ENCODE peak calls at places on chromosomes 6 and 20, in seven cellular contexts. C, A, Z, Y, G, I and Q are unnamed samples.

GRCh38 chr6:168605964-168606363 is 165.0 kb downstream of the SMOC2 start:
- DNase-seq in C (no peak), A (no peak), Z (no peak), Y (no peak), G (no peak), I (no peak), Q (no peak)

GRCh38 chr6:151060096-151060741 is 179.5 kb upstream of the AKAP12 start:
- DNase-seq in C (no peak), A (no peak), Z (peak), Y (no peak), G (no peak), I (no peak), Q (no peak)

GRCh38 chr6:109743739-109744138 is 52.6 kb downstream of the FIG4 start:
- DNase-seq in C (no peak), A (no peak), Z (peak), Y (no peak), G (no peak), I (no peak), Q (no peak)

GRCh38 chr6:14549319-14549770 is 431.8 kb downstream of the CD83 start:
- DNase-seq in C (no peak), A (no peak), Z (no peak), Y (no peak), G (peak), I (no peak), Q (no peak)

GRCh38 chr20:44064501-44065400 is 122.2 kb downstream of the JPH2 start:
- DNase-seq in C (no peak), A (no peak), Z (no peak), Y (no peak), G (no peak), I (no peak), Q (no peak)

GRCh38 chr6:169997930-169998218 is 246.5 kb downstream of the ERMARD start:
- DNase-seq in C (no peak), A (no peak), Z (no peak), Y (no peak), G (no peak), I (no peak), Q (no peak)

GRCh38 chr6:15689586-15690450 is 27.0 kb upstream of the DTNBP1 start:
- DNase-seq in C (no peak), A (no peak), Z (no peak), Y (no peak), G (no peak), I (no peak), Q (no peak)

GRCh38 chr6:17945575-17945974 is 41.9 kb downstream of the KIF13A start:
- DNase-seq in C (no peak), A (no peak), Z (no peak), Y (no peak), G (no peak), I (no peak), Q (no peak)

GRCh38 chr20:17910828-17911294 is 57.7 kb downstream of the SNX5 start:
- DNase-seq in C (no peak), A (no peak), Z (peak), Y (no peak), G (no peak), I (no peak), Q (no peak)

GRCh38 chr6:35722121-35722761 is 14.6 kb upstream of the ARMC12 start:
- DNase-seq in C (no peak), A (no peak), Z (no peak), Y (no peak), G (no peak), I (no peak), Q (no peak)

GRCh38 chr6:107490568-107491058 is 696 bp downstream of the SOBP start:
- DNase-seq in C (no peak), A (peak), Z (no peak), Y (no peak), G (no peak), I (peak), Q (no peak)

GRCh38 chr6:90537723-90538407 is 49.0 kb downstream of the MAP3K7 start:
- DNase-seq in C (no peak), A (no peak), Z (peak), Y (no peak), G (no peak), I (no peak), Q (no peak)

GRCh38 chr20:46690219-46691111 is 1.2 kb upstream of the TP53RK start:
- DNase-seq in C (no peak), A (no peak), Z (no peak), Y (no peak), G (no peak), I (no peak), Q (no peak)

GRCh38 chr6:144283781-144284473 is 1.2 kb upstream of the UTRN start:
- DNase-seq in C (no peak), A (no peak), Z (peak), Y (no peak), G (no peak), I (no peak), Q (no peak)

GRCh38 chr20:17644451-17644850 is 37.6 kb downstream of the RRBP1 start:
- DNase-seq in C (no peak), A (no peak), Z (no peak), Y (no peak), G (no peak), I (no peak), Q (no peak)

GRCh38 chr6:147166360-147166944 is 37.8 kb upstream of the STXBP5 start:
- DNase-seq in C (no peak), A (no peak), Z (no peak), Y (no peak), G (no peak), I (no peak), Q (no peak)

GRCh38 chr6:26045046-26045938 is 41.9 kb upstream of the HFE start:
- DNase-seq in C (peak), A (peak), Z (peak), Y (peak), G (peak), I (peak), Q (peak)

GRCh38 chr20:64116541-64117423 is 9.4 kb upstream of the NPBWR2 start:
- DNase-seq in C (no peak), A (no peak), Z (no peak), Y (no peak), G (no peak), I (no peak), Q (no peak)

GRCh38 chr6:74282143-74282689 is 586.2 kb downstream of the CD109 start:
- DNase-seq in C (no peak), A (no peak), Z (no peak), Y (no peak), G (no peak), I (no peak), Q (no peak)

GRCh38 chr20:32189123-32189410 is 18.5 kb downstream of the PLAGL2 start:
- DNase-seq in C (no peak), A (no peak), Z (no peak), Y (no peak), G (no peak), I (no peak), Q (no peak)